ENCODE peak calls at places on chromosome 7, in five cellular contexts. One of them, this sample, is unnamed. For H3K4me1, the result is how much of the 10 kb centered on the place peaks cover.

GRCh38 chr7:79781716-79782115 is 328.2 kb upstream of the MAGI2 start:
- DNase-seq in kidney: no peak
- DNase-seq in cardiac muscle cell: peak
- DNase-seq in mesenchymal stem cell: peak
- DNase-seq in SJSA1: no peak
- DNase-seq in this sample: no peak

GRCh38 chr7:35512716-35513115 is 182.2 kb downstream of the HERPUD2 start:
- DNase-seq in cardiac muscle cell: no peak
- DNase-seq in SJSA1: no peak
- DNase-seq in mesenchymal stem cell: no peak
- DNase-seq in kidney: no peak
- DNase-seq in this sample: no peak

GRCh38 chr7:103637080-103637479 is 191.1 kb upstream of the SLC26A5 start:
- DNase-seq in kidney: no peak
- DNase-seq in mesenchymal stem cell: peak
- DNase-seq in SJSA1: peak
- DNase-seq in cardiac muscle cell: peak
- DNase-seq in this sample: peak

GRCh38 chr7:73896454-73896853 is 35.5 kb downstream of the TMEM270 start:
- DNase-seq in mesenchymal stem cell: no peak
- DNase-seq in cardiac muscle cell: no peak
- DNase-seq in SJSA1: no peak
- DNase-seq in kidney: no peak
- DNase-seq in this sample: no peak

GRCh38 chr7:120054376-120055100 is 218.4 kb upstream of the KCND2 start:
- DNase-seq in cardiac muscle cell: peak
- DNase-seq in mesenchymal stem cell: peak
- DNase-seq in kidney: no peak
- DNase-seq in SJSA1: no peak
- DNase-seq in this sample: no peak

GRCh38 chr7:7962851-7963250 is 5.7 kb upstream of the GLCCI1 start:
- DNase-seq in mesenchymal stem cell: peak
- DNase-seq in kidney: no peak
- DNase-seq in SJSA1: peak
- DNase-seq in cardiac muscle cell: no peak
- DNase-seq in this sample: no peak

GRCh38 chr7:117143580-117143979 is 179.3 kb downstream of the WNT2 start:
- DNase-seq in mesenchymal stem cell: peak
- DNase-seq in kidney: no peak
- DNase-seq in cardiac muscle cell: no peak
- DNase-seq in SJSA1: no peak
- DNase-seq in this sample: no peak

GRCh38 chr7:69208848-69209247 is 389.4 kb upstream of the AUTS2 start:
- DNase-seq in kidney: no peak
- DNase-seq in cardiac muscle cell: no peak
- DNase-seq in SJSA1: no peak
- DNase-seq in mesenchymal stem cell: no peak
- DNase-seq in this sample: no peak

GRCh38 chr7:150446288-150446938 is 4.0 kb upstream of the GIMAP8 start:
- DNase-seq in cardiac muscle cell: no peak
- DNase-seq in mesenchymal stem cell: no peak
- DNase-seq in SJSA1: no peak
- DNase-seq in kidney: no peak
- DNase-seq in this sample: no peak

GRCh38 chr7:148620749-148621372 is 30.3 kb downstream of the C7orf33 start:
- DNase-seq in SJSA1: no peak
- DNase-seq in kidney: no peak
- DNase-seq in cardiac muscle cell: no peak
- DNase-seq in mesenchymal stem cell: no peak
- DNase-seq in this sample: no peak

GRCh38 chr7:491958-492713 is 27.5 kb downstream of the PDGFA start:
- DNase-seq in mesenchymal stem cell: no peak
- DNase-seq in kidney: peak
- DNase-seq in cardiac muscle cell: no peak
- DNase-seq in SJSA1: no peak
- DNase-seq in this sample: no peak

GRCh38 chr7:88044069-88044468 is 110.0 kb downstream of the ADAM22 start:
- DNase-seq in cardiac muscle cell: no peak
- DNase-seq in kidney: no peak
- DNase-seq in mesenchymal stem cell: no peak
- DNase-seq in SJSA1: no peak
- DNase-seq in this sample: no peak

DNA sequence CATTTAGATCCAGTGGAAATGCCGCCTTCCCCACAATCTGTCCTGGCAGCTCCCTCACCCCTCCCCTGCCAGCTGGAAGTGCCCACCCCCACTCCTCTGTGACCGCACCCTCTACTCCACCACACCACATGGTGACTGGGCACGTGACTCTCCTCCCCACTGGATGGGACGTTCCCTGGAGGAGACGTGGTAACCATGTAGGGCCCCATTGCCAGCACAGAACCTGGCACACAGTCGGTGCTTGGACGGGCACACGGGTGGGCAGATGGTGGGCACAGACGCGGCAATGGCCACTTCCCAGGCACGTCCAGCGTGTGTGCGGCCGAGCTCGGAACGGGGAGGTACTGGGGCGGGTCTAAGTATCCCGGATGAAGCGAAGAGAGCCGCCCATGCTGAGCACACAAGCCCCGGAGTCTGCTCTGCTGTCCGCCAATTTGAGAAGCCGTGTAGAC is 245.6 kb downstream of the MAD1L1 start:
- DNase-seq in cardiac muscle cell: no peak
- DNase-seq in mesenchymal stem cell: no peak
- DNase-seq in SJSA1: no peak
- DNase-seq in kidney: peak
- DNase-seq in this sample: no peak
- H3K4me1 ChIP-seq in cardiac muscle cell: under half
- H3K4me1 ChIP-seq in mesenchymal stem cell: under half
- H3K4me1 ChIP-seq in SJSA1: under half
- H3K4me1 ChIP-seq in kidney: under half
- H3K4me1 ChIP-seq in this sample: under half

DNA sequence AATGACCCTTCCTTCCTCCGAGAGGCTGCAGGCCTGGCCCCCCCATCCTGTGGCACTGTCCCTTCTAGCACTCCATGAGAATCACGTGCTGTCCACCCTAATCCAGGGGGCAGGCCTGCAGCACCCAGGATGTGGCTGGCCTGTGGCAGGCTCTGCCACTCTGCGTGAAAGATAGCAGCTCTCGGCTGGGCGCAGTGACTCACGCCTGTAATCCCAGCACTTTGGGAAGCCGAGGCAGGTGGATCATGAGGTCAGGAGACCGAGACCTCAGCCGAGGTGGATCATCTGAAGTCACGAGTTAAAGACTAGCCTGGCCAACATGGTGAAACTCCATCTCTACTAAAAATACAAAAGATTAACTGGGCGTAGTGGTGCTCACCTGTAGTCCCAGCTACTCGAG is 18.9 kb upstream of the LFNG start:
- DNase-seq in mesenchymal stem cell: no peak
- DNase-seq in kidney: no peak
- DNase-seq in SJSA1: no peak
- DNase-seq in cardiac muscle cell: no peak
- DNase-seq in this sample: no peak
- H3K4me1 ChIP-seq in mesenchymal stem cell: under half
- H3K4me1 ChIP-seq in kidney: under half
- H3K4me1 ChIP-seq in SJSA1: under half
- H3K4me1 ChIP-seq in cardiac muscle cell: under half
- H3K4me1 ChIP-seq in this sample: under half

DNA sequence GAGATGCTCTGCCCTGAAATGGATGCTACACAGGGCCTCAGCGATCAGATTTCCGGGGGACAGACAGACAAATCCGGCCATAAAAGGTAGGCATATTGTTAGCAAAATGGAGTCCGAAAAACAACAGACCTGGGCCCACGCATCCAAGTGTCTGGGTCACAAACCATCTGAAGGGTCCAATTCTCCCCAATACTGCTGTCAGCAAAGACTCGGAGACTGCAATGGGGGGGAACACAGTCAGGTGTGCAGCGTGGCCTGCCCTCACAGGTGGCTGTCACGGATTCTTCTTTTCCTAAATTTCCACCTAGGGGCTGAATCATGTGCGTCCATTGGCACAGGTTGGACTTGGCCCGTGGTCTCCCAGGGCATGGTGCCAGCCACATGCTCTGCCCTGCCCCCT is 12.9 kb downstream of the PKD1L1 start:
- DNase-seq in cardiac muscle cell: no peak
- DNase-seq in mesenchymal stem cell: no peak
- DNase-seq in SJSA1: no peak
- DNase-seq in kidney: no peak
- DNase-seq in this sample: no peak
- H3K4me1 ChIP-seq in cardiac muscle cell: under half
- H3K4me1 ChIP-seq in mesenchymal stem cell: under half
- H3K4me1 ChIP-seq in SJSA1: under half
- H3K4me1 ChIP-seq in kidney: under half
- H3K4me1 ChIP-seq in this sample: under half

GRCh38 chr7:39624202-39624807 is 933 bp downstream of the RALA start:
- DNase-seq in kidney: no peak
- DNase-seq in cardiac muscle cell: no peak
- DNase-seq in mesenchymal stem cell: peak
- DNase-seq in SJSA1: peak
- DNase-seq in this sample: no peak

GRCh38 chr7:39621784-39622411 is 1.5 kb upstream of the RALA start:
- DNase-seq in cardiac muscle cell: no peak
- DNase-seq in SJSA1: no peak
- DNase-seq in mesenchymal stem cell: peak
- DNase-seq in kidney: no peak
- DNase-seq in this sample: no peak

GRCh38 chr7:39623312-39624201 is at the start of gene RALA:
- DNase-seq in cardiac muscle cell: peak
- DNase-seq in SJSA1: peak
- DNase-seq in mesenchymal stem cell: peak
- DNase-seq in kidney: peak
- DNase-seq in this sample: peak

GRCh38 chr7:39622609-39623311 is 612 bp upstream of the RALA start:
- DNase-seq in mesenchymal stem cell: no peak
- DNase-seq in cardiac muscle cell: no peak
- DNase-seq in SJSA1: no peak
- DNase-seq in kidney: peak
- DNase-seq in this sample: no peak

GRCh38 chr7:39624935-39625694 is 1.7 kb downstream of the RALA start:
- DNase-seq in SJSA1: peak
- DNase-seq in mesenchymal stem cell: peak
- DNase-seq in kidney: no peak
- DNase-seq in cardiac muscle cell: peak
- DNase-seq in this sample: no peak
- H3K4me1 ChIP-seq in SJSA1: half or more
- H3K4me1 ChIP-seq in mesenchymal stem cell: under half
- H3K4me1 ChIP-seq in kidney: under half
- H3K4me1 ChIP-seq in cardiac muscle cell: under half
- H3K4me1 ChIP-seq in this sample: under half

GRCh38 chr7:29848941-29849340 is 42.6 kb downstream of the WIPF3 start:
- DNase-seq in kidney: no peak
- DNase-seq in SJSA1: no peak
- DNase-seq in mesenchymal stem cell: no peak
- DNase-seq in cardiac muscle cell: no peak
- DNase-seq in this sample: no peak
- H3K4me1 ChIP-seq in kidney: under half
- H3K4me1 ChIP-seq in SJSA1: under half
- H3K4me1 ChIP-seq in mesenchymal stem cell: under half
- H3K4me1 ChIP-seq in cardiac muscle cell: under half
- H3K4me1 ChIP-seq in this sample: under half

DNA sequence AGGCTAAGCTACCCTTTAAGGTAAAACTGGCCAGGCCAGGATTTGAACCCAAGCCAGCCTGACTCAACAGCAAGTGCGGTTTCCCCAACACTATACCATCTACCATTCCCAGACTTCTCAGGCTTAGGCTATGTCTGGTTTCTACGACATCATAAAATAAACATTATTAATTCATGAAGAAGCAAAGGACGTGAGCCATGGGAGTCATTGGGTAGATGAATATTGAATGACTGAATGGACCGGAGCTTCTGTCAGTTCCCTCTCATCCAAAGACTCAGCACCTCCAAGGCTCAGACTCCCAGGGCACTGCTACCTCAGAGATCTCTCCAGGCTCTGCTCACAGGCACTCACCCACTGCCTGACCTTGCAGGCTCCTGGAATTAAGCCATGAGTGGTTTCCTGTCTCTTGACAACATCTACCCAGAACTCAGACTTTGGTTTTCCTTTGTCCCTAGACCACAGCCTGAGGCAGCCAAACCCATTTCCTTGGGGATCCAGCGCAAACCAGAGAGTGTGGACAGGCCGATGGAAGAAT is 64.6 kb upstream of the STEAP1B start:
- DNase-seq in cardiac muscle cell: peak
- DNase-seq in SJSA1: peak
- DNase-seq in mesenchymal stem cell: peak
- DNase-seq in kidney: no peak
- DNase-seq in this sample: no peak
- H3K4me1 ChIP-seq in cardiac muscle cell: under half
- H3K4me1 ChIP-seq in SJSA1: half or more
- H3K4me1 ChIP-seq in mesenchymal stem cell: under half
- H3K4me1 ChIP-seq in kidney: under half
- H3K4me1 ChIP-seq in this sample: under half

GRCh38 chr7:130954918-130955559 is 221.0 kb upstream of the KLF14 start:
- DNase-seq in SJSA1: no peak
- DNase-seq in cardiac muscle cell: no peak
- DNase-seq in kidney: no peak
- DNase-seq in mesenchymal stem cell: no peak
- DNase-seq in this sample: no peak
- H3K4me1 ChIP-seq in SJSA1: under half
- H3K4me1 ChIP-seq in cardiac muscle cell: under half
- H3K4me1 ChIP-seq in kidney: under half
- H3K4me1 ChIP-seq in mesenchymal stem cell: under half
- H3K4me1 ChIP-seq in this sample: half or more

DNA sequence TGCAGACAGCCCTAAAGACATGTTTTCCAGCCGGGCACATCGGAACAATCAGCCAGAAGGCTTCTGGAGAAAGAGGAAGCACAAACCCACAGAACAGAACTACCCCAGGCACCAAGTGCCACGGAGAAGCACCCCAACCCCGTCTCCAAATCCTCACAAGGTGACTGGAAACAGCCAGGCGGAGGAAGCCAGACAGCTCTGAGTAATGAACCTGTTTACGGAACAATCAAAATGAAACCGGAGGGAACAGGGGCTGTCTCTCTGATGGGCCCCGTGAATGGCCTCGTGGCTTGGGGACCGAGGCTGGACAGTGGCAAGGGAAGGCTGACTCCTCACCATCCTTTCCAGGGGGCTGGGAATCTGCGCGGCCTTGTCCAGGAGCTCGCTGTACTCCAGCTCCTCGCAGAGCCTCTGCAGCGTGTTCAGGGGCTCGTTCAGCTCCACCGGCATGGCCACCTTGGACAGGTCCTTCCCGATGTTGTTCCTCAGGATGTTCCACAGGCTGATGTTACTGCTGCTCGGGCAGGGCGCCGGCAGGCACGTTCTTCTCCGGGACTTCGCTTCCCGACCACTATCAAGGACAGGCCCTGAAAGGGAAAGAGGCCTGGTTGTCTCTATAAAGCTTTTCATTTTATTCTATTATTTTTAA is 77.0 kb upstream of the GSDME start:
- DNase-seq in kidney: no peak
- DNase-seq in cardiac muscle cell: no peak
- DNase-seq in mesenchymal stem cell: no peak
- DNase-seq in SJSA1: no peak
- DNase-seq in this sample: no peak
- H3K4me1 ChIP-seq in kidney: under half
- H3K4me1 ChIP-seq in cardiac muscle cell: under half
- H3K4me1 ChIP-seq in mesenchymal stem cell: under half
- H3K4me1 ChIP-seq in SJSA1: under half
- H3K4me1 ChIP-seq in this sample: under half

GRCh38 chr7:27151945-27152815 is at the start of gene HOXA3:
- DNase-seq in kidney: peak
- DNase-seq in cardiac muscle cell: no peak
- DNase-seq in SJSA1: no peak
- DNase-seq in mesenchymal stem cell: peak
- DNase-seq in this sample: no peak
- H3K4me1 ChIP-seq in kidney: under half
- H3K4me1 ChIP-seq in cardiac muscle cell: under half
- H3K4me1 ChIP-seq in SJSA1: half or more
- H3K4me1 ChIP-seq in mesenchymal stem cell: under half
- H3K4me1 ChIP-seq in this sample: under half

This sample was measured in A673.